ENCODE peak calls at places on chromosomes 2 and 18, in ten cellular contexts. K is central memory CD8-positive, alpha-beta T cell; J is neural progenitor cell; H is GM20000; W is lung; M is AG08395; X is stimulated activated CD4-positive, alpha-beta T cell treated with anti-CD3 and anti-CD28 coated beads, TNF-alpha, amount 100 ng/mL, for 4 hours; U is kidney tubule cell; Q is activated naive CD8-positive, alpha-beta T cell treated with anti-CD3 and anti-CD28 coated beads, Interleukin-2, amount 50 U/mL, for 24 hours; P is AG04450. V is an unnamed sample.

GRCh38 chr2:48398285-48399135 is 131.4 kb upstream of the STON1 start:
- DNase-seq in X (no peak), K (no peak), M (no peak), J (peak), P (no peak), U (peak), H (no peak), Q (no peak), W (no peak), V (no peak)

GRCh38 chr2:1730047-1730937 is 14.0 kb downstream of the PXDN start:
- DNase-seq in H (no peak), U (peak), W (no peak), J (peak), X (no peak), P (peak), M (peak), Q (no peak), K (no peak), V (no peak)

GRCh38 chr18:50750546-50750945 is 69.3 kb downstream of the MRO start:
- DNase-seq in J (no peak), U (no peak), P (no peak), M (no peak), K (no peak), Q (no peak), H (no peak), W (no peak), X (no peak), V (no peak)

GRCh38 chr2:236306825-236307540 is 42.8 kb upstream of the ASB18 start:
- DNase-seq in K (no peak), Q (no peak), H (no peak), U (no peak), M (no peak), P (no peak), X (no peak), W (no peak), J (no peak), V (no peak)

GRCh38 chr18:69626643-69627242 is 226.1 kb downstream of the DOK6 start:
- DNase-seq in U (peak), X (no peak), H (no peak), K (no peak), J (no peak), M (no peak), W (no peak), P (no peak), Q (no peak), V (no peak)

GRCh38 chr2:129710670-129711495 is 268.6 kb upstream of the RAB6C start:
- DNase-seq in K (no peak), H (no peak), W (peak), M (no peak), J (no peak), Q (no peak), P (no peak), U (no peak), X (no peak), V (no peak)

GRCh38 chr18:59697236-59697932 is at the start of gene CCBE1:
- DNase-seq in X (no peak), J (peak), U (peak), W (peak), P (no peak), Q (peak), K (no peak), M (peak), H (peak), V (peak)

GRCh38 chr2:177694348-177694747 is 301.8 kb downstream of the AGPS start:
- DNase-seq in M (no peak), Q (no peak), H (no peak), K (no peak), X (no peak), W (no peak), U (no peak), J (no peak), P (no peak), V (no peak)

GRCh38 chr2:71609029-71609428 is 155.7 kb downstream of the DYSF start:
- DNase-seq in H (no peak), W (no peak), K (no peak), X (no peak), Q (no peak), U (no peak), J (no peak), P (no peak), M (no peak), V (no peak)

GRCh38 chr2:215982465-215982875 is 30.9 kb downstream of the MREG start:
- DNase-seq in K (no peak), P (peak), W (peak), H (peak), Q (peak), J (no peak), X (no peak), U (peak), M (peak), V (peak)

GRCh38 chr2:33595385-33595784 is 3.7 kb downstream of the FAM98A start:
- DNase-seq in H (no peak), J (no peak), Q (no peak), P (no peak), K (no peak), U (no peak), W (no peak), X (no peak), M (no peak), V (no peak)

GRCh38 chr2:98280376-98281102 is 65.7 kb upstream of the CNGA3 start:
- DNase-seq in U (peak), K (no peak), P (no peak), H (peak), M (peak), Q (no peak), X (no peak), W (peak), J (peak), V (no peak)

GRCh38 chr18:2846241-2846637 is 567 bp upstream of the EMILIN2 start:
- DNase-seq in Q (peak), H (peak), W (no peak), U (peak), P (no peak), X (no peak), J (peak), M (peak), K (no peak), V (peak)

GRCh38 chr2:11339508-11340083 is 4.8 kb downstream of the ROCK2 start:
- DNase-seq in K (no peak), P (no peak), W (no peak), Q (no peak), M (no peak), J (no peak), H (no peak), U (no peak), X (no peak), V (no peak)

GRCh38 chr2:75315436-75315835 is 116.1 kb upstream of the TACR1 start:
- DNase-seq in Q (no peak), M (no peak), W (no peak), H (no peak), P (no peak), J (no peak), X (no peak), K (no peak), U (no peak), V (no peak)

GRCh38 chr2:14756981-14757657 is 124.6 kb downstream of the LRATD1 start:
- DNase-seq in P (peak), X (no peak), W (no peak), U (peak), K (no peak), M (peak), H (no peak), Q (no peak), J (no peak), V (no peak)

GRCh38 chr2:176096986-176097819 is 2.4 kb upstream of the HOXD12 start:
- DNase-seq in P (peak), K (no peak), M (peak), U (peak), H (peak), J (peak), W (peak), X (peak), Q (peak), V (peak)

GRCh38 chr2:159234868-159235267 is 51.6 kb downstream of the WDSUB1 start:
- DNase-seq in P (no peak), U (no peak), Q (no peak), J (no peak), W (no peak), K (no peak), M (no peak), X (no peak), H (no peak), V (no peak)

GRCh38 chr2:241904791-241905710 is 35.5 kb downstream of the RTP5 start:
- DNase-seq in U (no peak), H (no peak), Q (no peak), K (no peak), W (no peak), J (no peak), X (no peak), P (no peak), M (no peak), V (no peak)

GRCh38 chr2:99382163-99382562 is 45.0 kb downstream of the EIF5B start:
- DNase-seq in M (no peak), H (no peak), P (no peak), Q (no peak), X (no peak), K (no peak), J (no peak), U (no peak), W (no peak), V (no peak)

GRCh38 chr18:48080546-48080945 is 150.1 kb upstream of the SMAD2 start:
- DNase-seq in Q (no peak), P (no peak), M (no peak), H (no peak), J (no peak), W (no peak), K (no peak), U (no peak), X (no peak), V (no peak)

GRCh38 chr18:60053747-60054304 is 154.0 kb downstream of the PMAIP1 start:
- DNase-seq in K (no peak), H (no peak), Q (no peak), X (no peak), U (peak), W (no peak), M (peak), J (peak), P (peak), V (no peak)

V was measured in GM13976.